ENCODE peak calls at places on chromosome 14, in ten cellular contexts. L, O, S, T, X, G, R, U, B and P are unnamed samples.

GRCh38 chr14:75283162-75283883 is 4.7 kb downstream of the FOS start:
- DNase-seq in L (no peak), O (no peak), S (no peak), T (peak), X (no peak), G (peak), R (no peak), U (no peak), B (no peak), P (no peak)

GRCh38 chr14:93095742-93096510 is 19.8 kb downstream of the ITPK1 start:
- DNase-seq in L (no peak), O (no peak), S (no peak), T (no peak), X (no peak), G (no peak), R (no peak), U (no peak), B (no peak), P (no peak)

GRCh38 chr14:59869381-59870255 is 958 bp downstream of the RTN1 start:
- DNase-seq in L (no peak), O (peak), S (peak), T (no peak), X (no peak), G (no peak), R (no peak), U (no peak), B (no peak), P (peak)

GRCh38 chr14:51251486-51251885 is 11.4 kb downstream of the TMX1 start:
- DNase-seq in L (no peak), O (peak), S (no peak), T (no peak), X (no peak), G (no peak), R (no peak), U (no peak), B (no peak), P (no peak)

GRCh38 chr14:38098074-38098846 is 109.4 kb upstream of the SSTR1 start:
- DNase-seq in L (peak), O (peak), S (peak), T (no peak), X (no peak), G (no peak), R (no peak), U (no peak), B (no peak), P (no peak)

GRCh38 chr14:53640695-53641094 is 315.9 kb downstream of the BMP4 start:
- DNase-seq in L (peak), O (no peak), S (no peak), T (no peak), X (no peak), G (no peak), R (no peak), U (no peak), B (no peak), P (no peak)

GRCh38 chr14:28761438-28762289 is 4.9 kb upstream of the FOXG1 start:
- DNase-seq in L (no peak), O (no peak), S (no peak), T (no peak), X (no peak), G (no peak), R (no peak), U (no peak), B (no peak), P (no peak)

GRCh38 chr14:36662543-36663403 is 1.1 kb downstream of the PAX9 start:
- DNase-seq in L (no peak), O (peak), S (no peak), T (no peak), X (no peak), G (no peak), R (no peak), U (no peak), B (no peak), P (peak)

GRCh38 chr14:87992720-87993484 is at the start of gene GALC:
- DNase-seq in L (peak), O (peak), S (peak), T (peak), X (peak), G (peak), R (peak), U (peak), B (peak), P (peak)

GRCh38 chr14:69499436-69499835 is 14.9 kb downstream of the PLEKHD1 start:
- DNase-seq in L (no peak), O (no peak), S (no peak), T (no peak), X (no peak), G (no peak), R (no peak), U (no peak), B (no peak), P (no peak)